ENCODE peak calls at places on chromosomes 13 and 19, in five cellular contexts. O is testis; X is fibroblast of lung; G is CD4-positive, CD25-positive, alpha-beta regulatory T cell; V is psoas muscle. H is an unnamed sample.

GRCh38 chr19:34504809-34505291 is 23.3 kb downstream of the WTIP start:
- DNase-seq in O (peak; percentile 1), X (no peak), G (no peak), V (no peak), H (no peak)

GRCh38 chr19:55625004-55625326 is 599 bp upstream of the ZNF784 start:
- DNase-seq in X (no peak), O (no peak), G (no peak), V (no peak), H (no peak)

GRCh38 chr19:1168877-1169791 is 4.9 kb downstream of the SBNO2 start:
- DNase-seq in G (no peak), X (peak; percentile 86), V (peak; percentile 71), O (peak; percentile 84), H (no peak)

GRCh38 chr13:110916671-110917142 is 1.8 kb upstream of the ANKRD10 start:
- DNase-seq in X (peak; percentile 51), V (no peak), G (no peak), O (no peak), H (no peak)

GRCh38 chr19:13665125-13665903 is 99.0 kb upstream of the MRI1 start:
- DNase-seq in X (no peak), G (no peak), O (no peak), V (no peak), H (no peak)

GRCh38 chr13:75454497-75454896 is 27.5 kb downstream of the TBC1D4 start:
- DNase-seq in V (no peak), O (no peak), X (no peak), G (no peak), H (no peak)

GRCh38 chr13:69092615-69093322 is 1014.9 kb upstream of the ATXN8OS start:
- DNase-seq in X (no peak), V (no peak), O (no peak), G (no peak), H (no peak)

GRCh38 chr13:39349391-39349790 is 253.6 kb downstream of the LHFPL6 start:
- DNase-seq in V (no peak), O (no peak), X (no peak), G (no peak), H (no peak)

GRCh38 chr19:29170554-29170953 is 42.4 kb downstream of the UQCRFS1 start:
- DNase-seq in G (no peak), V (no peak), X (no peak), O (no peak), H (no peak)

GRCh38 chr19:48029431-48029830 is 14.4 kb downstream of the CABP5 start:
- DNase-seq in G (no peak), V (no peak), X (no peak), O (no peak), H (no peak)

GRCh38 chr13:30829788-30830637 is 76.1 kb upstream of the MEDAG start:
- DNase-seq in O (no peak), G (no peak), V (no peak), X (no peak), H (no peak)

GRCh38 chr13:30831515-30831914 is 74.6 kb upstream of the MEDAG start:
- DNase-seq in X (no peak), G (peak; percentile 5), V (no peak), O (no peak), H (no peak)

GRCh38 chr13:30830638-30830965 is 75.5 kb upstream of the MEDAG start:
- DNase-seq in G (no peak), V (no peak), O (no peak), X (no peak), H (no peak)

GRCh38 chr13:30832845-30833332 is 73.2 kb upstream of the MEDAG start:
- DNase-seq in G (peak; percentile 27), V (peak; percentile 64), O (peak; percentile 85), X (no peak), H (no peak)

GRCh38 chr13:30832377-30832776 is 73.7 kb upstream of the MEDAG start:
- DNase-seq in G (no peak), X (no peak), V (no peak), O (no peak), H (no peak)
- H3K4me1 ChIP-seq in G (no peaks in the 10 kb centered on the region), X (peaks cover 3% of the 10 kb centered on the region), V (no peaks in the 10 kb centered on the region), O (peaks cover 33% of the 10 kb centered on the region), H (no peaks in the 10 kb centered on the region)

GRCh38 chr19:18803550-18804138 is 12.5 kb upstream of the COMP start:
- DNase-seq in X (no peak), O (no peak), G (no peak), V (no peak), H (no peak)

GRCh38 chr19:18804643-18805042 is 13.5 kb upstream of the COMP start:
- DNase-seq in G (no peak), X (no peak), V (no peak), O (no peak), H (no peak)

GRCh38 chr19:18809149-18809978 is 18.3 kb upstream of the COMP start:
- DNase-seq in V (peak; percentile 83), O (peak; percentile 41), G (no peak), X (peak; percentile 91), H (no peak)

GRCh38 chr19:18804139-18804601 is 13.1 kb upstream of the COMP start:
- DNase-seq in X (no peak), V (no peak), O (no peak), G (no peak), H (no peak)

GRCh38 chr19:18807861-18808331 is 16.8 kb upstream of the COMP start:
- DNase-seq in O (no peak), X (no peak), G (no peak), V (no peak), H (no peak)
- H3K27ac ChIP-seq in O (no peak overlapping the region), X (no peak overlapping the region), G (no peak overlapping the region), V (no peak overlapping the region), H (no peak overlapping the region)

DNA sequence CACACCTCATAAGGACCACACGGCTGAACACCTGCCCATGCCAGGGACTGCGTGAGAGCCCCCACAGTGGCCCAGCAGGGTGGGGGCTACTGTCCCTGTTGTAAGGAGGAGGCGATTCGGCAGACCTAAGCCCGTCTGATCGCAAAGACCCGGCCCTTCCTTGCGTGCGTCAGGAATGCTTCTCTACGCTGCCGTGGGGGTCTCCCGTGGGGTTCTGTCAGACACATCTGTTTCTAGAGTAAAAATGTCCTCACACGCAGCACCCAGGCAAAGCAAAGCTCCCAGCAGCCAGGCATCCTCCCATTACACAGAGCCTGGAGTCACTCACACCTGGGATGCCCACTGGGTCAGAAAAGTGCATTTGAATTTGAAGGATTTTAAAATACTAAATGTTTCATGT is 147.7 kb upstream of the SOX1 start:
- DNase-seq in V (no peak), O (no peak), G (no peak), X (no peak), H (no peak)
- H3K27me3 ChIP-seq in V (no peaks in the 10 kb centered on the region), O (no peaks in the 10 kb centered on the region), G (no peaks in the 10 kb centered on the region), X (no peaks in the 10 kb centered on the region), H (no peaks in the 10 kb centered on the region)

GRCh38 chr13:46171223-46171622 is 10.8 kb downstream of the LCP1 start:
- DNase-seq in X (no peak), O (no peak), G (no peak), V (no peak), H (no peak)

GRCh38 chr13:46172531-46172991 is 9.4 kb downstream of the LCP1 start:
- DNase-seq in X (no peak), O (no peak), G (peak; percentile 91), V (no peak), H (peak; percentile 71)

GRCh38 chr13:46171739-46172138 is 10.2 kb downstream of the LCP1 start:
- DNase-seq in X (no peak), V (no peak), O (no peak), G (no peak), H (no peak)

GRCh38 chr13:46170687-46171086 is 11.3 kb downstream of the LCP1 start:
- DNase-seq in O (no peak), X (peak; percentile 45), G (peak; percentile 59), V (no peak), H (no peak)

GRCh38 chr13:46173656-46174055 is 8.3 kb downstream of the LCP1 start:
- DNase-seq in X (no peak), V (no peak), G (no peak), O (no peak), H (no peak)
- H3K4me1 ChIP-seq in X (no peaks in the 10 kb centered on the region), V (peaks cover 3% of the 10 kb centered on the region), G (peaks cover 97% of the 10 kb centered on the region), O (no peaks in the 10 kb centered on the region), H (peaks cover 93% of the 10 kb centered on the region)

H was measured in CD8-positive, alpha-beta T cell.